ENCODE peak calls at places on chromosomes 3 and 15, in seven cellular contexts. P is adipocyte; B is CD8-positive, alpha-beta T cell; Z is left cardiac atrium; L is tibial artery; G is NCI-H2081; F is stomach. O is an unnamed sample.

GRCh38 chr15:74545776-74546656 is 5.0 kb downstream of the ARID3B start:
- DNase-seq in P (peak), F (peak), Z (peak), B (peak), L (peak), G (peak), O (peak)

GRCh38 chr3:69541059-69541471 is 155.2 kb upstream of the FRMD4B start:
- DNase-seq in P (no peak), B (no peak), G (no peak), L (no peak), F (no peak), Z (peak), O (no peak)

GRCh38 chr15:91970142-91970541 is 116.6 kb downstream of the SLCO3A1 start:
- DNase-seq in Z (peak), G (no peak), L (peak), B (no peak), F (peak), P (peak), O (peak)

GRCh38 chr3:117118604-117119003 is 409.0 kb downstream of the TUSC7 start:
- DNase-seq in B (no peak), P (peak), Z (no peak), G (no peak), L (no peak), F (no peak), O (no peak)

GRCh38 chr15:55789066-55789660 is 46.2 kb upstream of the PRTG start:
- DNase-seq in G (no peak), B (no peak), Z (peak), L (no peak), F (no peak), P (no peak), O (no peak)

GRCh38 chr15:88166330-88166993 is 90.1 kb downstream of the NTRK3 start:
- DNase-seq in B (no peak), P (peak), G (no peak), F (no peak), Z (no peak), L (no peak), O (no peak)

GRCh38 chr3:28476194-28476593 is 127.6 kb upstream of the AZI2 start:
- DNase-seq in B (no peak), P (peak), Z (no peak), L (no peak), G (peak), F (no peak), O (peak)

GRCh38 chr15:36785396-36785795 is 206.0 kb downstream of the CDIN1 start:
- DNase-seq in L (no peak), G (no peak), F (no peak), B (no peak), Z (no peak), P (no peak), O (no peak)

GRCh38 chr3:139302084-139302800 is 41.6 kb upstream of the MRPS22 start:
- DNase-seq in F (no peak), P (peak), G (no peak), Z (peak), B (no peak), L (no peak), O (peak)

GRCh38 chr3:43017593-43018195 is 38.6 kb downstream of the GASK1A start:
- DNase-seq in L (no peak), Z (no peak), B (no peak), P (no peak), G (no peak), F (no peak), O (no peak)

GRCh38 chr3:25119682-25120081 is 308.4 kb upstream of the RARB start:
- DNase-seq in F (no peak), P (no peak), Z (no peak), B (no peak), G (no peak), L (no peak), O (no peak)

GRCh38 chr3:128011140-128011539 is 41.1 kb upstream of the SEC61A1 start:
- DNase-seq in G (peak), P (peak), Z (no peak), F (peak), B (no peak), L (no peak), O (peak)

GRCh38 chr15:67133738-67134576 is 68.6 kb downstream of the SMAD3 start:
- DNase-seq in Z (no peak), G (no peak), P (no peak), F (no peak), B (peak), L (no peak), O (peak)

GRCh38 chr3:61631108-61631769 is 69.9 kb downstream of the PTPRG start:
- DNase-seq in L (no peak), F (no peak), Z (no peak), P (no peak), B (no peak), G (no peak), O (no peak)

GRCh38 chr3:134350266-134350665 is 24.0 kb downstream of the AMOTL2 start:
- DNase-seq in B (no peak), Z (peak), G (no peak), F (no peak), L (no peak), P (no peak), O (no peak)

GRCh38 chr15:83585770-83586169 is 68.2 kb upstream of the ADAMTSL3 start:
- DNase-seq in P (no peak), L (no peak), G (no peak), Z (no peak), F (no peak), B (no peak), O (no peak)

GRCh38 chr15:44207643-44208042 is 12.6 kb upstream of the FRMD5 start:
- DNase-seq in L (no peak), P (peak), Z (no peak), G (no peak), F (no peak), B (no peak), O (no peak)

GRCh38 chr3:35042210-35042960 is 596.9 kb upstream of the ARPP21 start:
- DNase-seq in B (no peak), Z (no peak), P (no peak), G (peak), F (no peak), L (no peak), O (no peak)

GRCh38 chr3:128922804-128923459 is 43.5 kb downstream of the ACAD9 start:
- DNase-seq in L (no peak), Z (no peak), G (no peak), P (no peak), F (no peak), B (peak), O (no peak)

GRCh38 chr15:95826831-95827230 is 503.7 kb upstream of the NR2F2 start:
- DNase-seq in L (no peak), Z (no peak), G (peak), B (no peak), F (no peak), P (no peak), O (no peak)

GRCh38 chr3:123606527-123606926 is 21.7 kb upstream of the HACD2 start:
- DNase-seq in P (no peak), B (no peak), F (no peak), L (no peak), G (no peak), Z (no peak), O (no peak)

GRCh38 chr3:23824699-23825444 is 19.1 kb downstream of the UBE2E1 start:
- DNase-seq in L (no peak), F (no peak), P (no peak), B (no peak), G (no peak), Z (no peak), O (no peak)

GRCh38 chr15:101127503-101128076 is 124.3 kb downstream of the CHSY1 start:
- DNase-seq in G (peak), Z (peak), B (no peak), P (peak), L (peak), F (peak), O (peak)

O was measured in fibroblast of villous mesenchyme.